ENCODE peak calls at places on chromosomes 13 and 19, in nine cellular contexts. One of them, this sample, is unnamed.

GRCh38 chr13:48221301-48222190 is 11.5 kb upstream of the ITM2B start:
- DNase-seq in activated CD4-positive, alpha-beta T cell treated with anti-CD3 and anti-CD28 coated beads for 24 hours: no peak
- DNase-seq in GM03348: no peak
- DNase-seq in naive B cell: no peak
- DNase-seq in ACHN: no peak
- DNase-seq in AG09309: no peak
- DNase-seq in uterus: no peak
- DNase-seq in C1 segment of cervical spinal cord: no peak
- DNase-seq in stimulated activated CD8-positive, alpha-beta memory T cell treated with anti-CD3 and anti-CD28 coated beads, Interleukin-7, amount 100 ng/mL, for 48 hours: no peak
- DNase-seq in this sample: peak; percentile 20

GRCh38 chr13:110323986-110324749 is 17.1 kb downstream of the COL4A2 start:
- DNase-seq in AG09309: no peak
- DNase-seq in C1 segment of cervical spinal cord: no peak
- DNase-seq in GM03348: no peak
- DNase-seq in stimulated activated CD8-positive, alpha-beta memory T cell treated with anti-CD3 and anti-CD28 coated beads, Interleukin-7, amount 100 ng/mL, for 48 hours: no peak
- DNase-seq in uterus: no peak
- DNase-seq in ACHN: no peak
- DNase-seq in naive B cell: no peak
- DNase-seq in activated CD4-positive, alpha-beta T cell treated with anti-CD3 and anti-CD28 coated beads for 24 hours: no peak
- DNase-seq in this sample: no peak

GRCh38 chr19:35757231-35757748 is 461 bp upstream of the HSPB6 start:
- DNase-seq in uterus: peak; percentile 97
- DNase-seq in ACHN: peak; percentile 63
- DNase-seq in C1 segment of cervical spinal cord: no peak
- DNase-seq in activated CD4-positive, alpha-beta T cell treated with anti-CD3 and anti-CD28 coated beads for 24 hours: no peak
- DNase-seq in stimulated activated CD8-positive, alpha-beta memory T cell treated with anti-CD3 and anti-CD28 coated beads, Interleukin-7, amount 100 ng/mL, for 48 hours: no peak
- DNase-seq in AG09309: peak; percentile 57
- DNase-seq in naive B cell: no peak
- DNase-seq in GM03348: peak; percentile 68
- DNase-seq in this sample: peak; percentile 91

GRCh38 chr19:42441047-42441440 is 1.7 kb downstream of the CXCL17 start:
- DNase-seq in ACHN: no peak
- DNase-seq in AG09309: no peak
- DNase-seq in activated CD4-positive, alpha-beta T cell treated with anti-CD3 and anti-CD28 coated beads for 24 hours: no peak
- DNase-seq in stimulated activated CD8-positive, alpha-beta memory T cell treated with anti-CD3 and anti-CD28 coated beads, Interleukin-7, amount 100 ng/mL, for 48 hours: no peak
- DNase-seq in naive B cell: no peak
- DNase-seq in GM03348: no peak
- DNase-seq in uterus: no peak
- DNase-seq in C1 segment of cervical spinal cord: no peak
- DNase-seq in this sample: no peak

GRCh38 chr19:2302319-2303208 is 5.4 kb downstream of the LINGO3 start:
- DNase-seq in naive B cell: peak; percentile 72
- DNase-seq in stimulated activated CD8-positive, alpha-beta memory T cell treated with anti-CD3 and anti-CD28 coated beads, Interleukin-7, amount 100 ng/mL, for 48 hours: no peak
- DNase-seq in C1 segment of cervical spinal cord: no peak
- DNase-seq in activated CD4-positive, alpha-beta T cell treated with anti-CD3 and anti-CD28 coated beads for 24 hours: no peak
- DNase-seq in GM03348: no peak
- DNase-seq in ACHN: no peak
- DNase-seq in uterus: no peak
- DNase-seq in AG09309: no peak
- DNase-seq in this sample: peak; percentile 53

GRCh38 chr19:35908010-35908441 is at the start of gene TYROBP:
- DNase-seq in uterus: no peak
- DNase-seq in GM03348: no peak
- DNase-seq in naive B cell: peak; percentile 6
- DNase-seq in ACHN: no peak
- DNase-seq in C1 segment of cervical spinal cord: no peak
- DNase-seq in AG09309: no peak
- DNase-seq in stimulated activated CD8-positive, alpha-beta memory T cell treated with anti-CD3 and anti-CD28 coated beads, Interleukin-7, amount 100 ng/mL, for 48 hours: no peak
- DNase-seq in activated CD4-positive, alpha-beta T cell treated with anti-CD3 and anti-CD28 coated beads for 24 hours: no peak
- DNase-seq in this sample: no peak

GRCh38 chr13:103388839-103389238 is 322.6 kb upstream of the SLC10A2 start:
- DNase-seq in stimulated activated CD8-positive, alpha-beta memory T cell treated with anti-CD3 and anti-CD28 coated beads, Interleukin-7, amount 100 ng/mL, for 48 hours: no peak
- DNase-seq in ACHN: no peak
- DNase-seq in uterus: no peak
- DNase-seq in activated CD4-positive, alpha-beta T cell treated with anti-CD3 and anti-CD28 coated beads for 24 hours: no peak
- DNase-seq in naive B cell: no peak
- DNase-seq in GM03348: no peak
- DNase-seq in C1 segment of cervical spinal cord: no peak
- DNase-seq in AG09309: no peak
- DNase-seq in this sample: no peak

GRCh38 chr19:49924004-49924880 is 4.8 kb upstream of the ATF5 start:
- DNase-seq in stimulated activated CD8-positive, alpha-beta memory T cell treated with anti-CD3 and anti-CD28 coated beads, Interleukin-7, amount 100 ng/mL, for 48 hours: no peak
- DNase-seq in ACHN: no peak
- DNase-seq in C1 segment of cervical spinal cord: no peak
- DNase-seq in naive B cell: no peak
- DNase-seq in uterus: no peak
- DNase-seq in AG09309: no peak
- DNase-seq in GM03348: peak; percentile 33
- DNase-seq in activated CD4-positive, alpha-beta T cell treated with anti-CD3 and anti-CD28 coated beads for 24 hours: no peak
- DNase-seq in this sample: peak; percentile 16

GRCh38 chr19:19303411-19303810 is 16.9 kb downstream of the SUGP1 start:
- DNase-seq in uterus: no peak
- DNase-seq in AG09309: no peak
- DNase-seq in activated CD4-positive, alpha-beta T cell treated with anti-CD3 and anti-CD28 coated beads for 24 hours: no peak
- DNase-seq in ACHN: no peak
- DNase-seq in C1 segment of cervical spinal cord: no peak
- DNase-seq in naive B cell: no peak
- DNase-seq in stimulated activated CD8-positive, alpha-beta memory T cell treated with anti-CD3 and anti-CD28 coated beads, Interleukin-7, amount 100 ng/mL, for 48 hours: no peak
- DNase-seq in GM03348: no peak
- DNase-seq in this sample: no peak

GRCh38 chr19:45752639-45753038 is 16.4 kb downstream of the SIX5 start:
- DNase-seq in stimulated activated CD8-positive, alpha-beta memory T cell treated with anti-CD3 and anti-CD28 coated beads, Interleukin-7, amount 100 ng/mL, for 48 hours: no peak
- DNase-seq in AG09309: no peak
- DNase-seq in GM03348: no peak
- DNase-seq in naive B cell: no peak
- DNase-seq in ACHN: no peak
- DNase-seq in C1 segment of cervical spinal cord: no peak
- DNase-seq in activated CD4-positive, alpha-beta T cell treated with anti-CD3 and anti-CD28 coated beads for 24 hours: no peak
- DNase-seq in uterus: no peak
- DNase-seq in this sample: no peak

GRCh38 chr19:27764186-27764804 is 1448.7 kb downstream of the UQCRFS1 start:
- DNase-seq in C1 segment of cervical spinal cord: no peak
- DNase-seq in GM03348: no peak
- DNase-seq in activated CD4-positive, alpha-beta T cell treated with anti-CD3 and anti-CD28 coated beads for 24 hours: no peak
- DNase-seq in naive B cell: no peak
- DNase-seq in AG09309: no peak
- DNase-seq in stimulated activated CD8-positive, alpha-beta memory T cell treated with anti-CD3 and anti-CD28 coated beads, Interleukin-7, amount 100 ng/mL, for 48 hours: no peak
- DNase-seq in ACHN: no peak
- DNase-seq in uterus: no peak
- DNase-seq in this sample: no peak

GRCh38 chr19:18093439-18094161 is 4.0 kb upstream of the MAST3 start:
- DNase-seq in naive B cell: no peak
- DNase-seq in C1 segment of cervical spinal cord: no peak
- DNase-seq in stimulated activated CD8-positive, alpha-beta memory T cell treated with anti-CD3 and anti-CD28 coated beads, Interleukin-7, amount 100 ng/mL, for 48 hours: no peak
- DNase-seq in GM03348: peak; percentile 54
- DNase-seq in AG09309: no peak
- DNase-seq in ACHN: peak; percentile 26
- DNase-seq in uterus: no peak
- DNase-seq in activated CD4-positive, alpha-beta T cell treated with anti-CD3 and anti-CD28 coated beads for 24 hours: no peak
- DNase-seq in this sample: no peak

GRCh38 chr19:19105365-19106060 is 32.8 kb downstream of the TMEM161A start:
- DNase-seq in ACHN: no peak
- DNase-seq in uterus: peak; percentile 84
- DNase-seq in naive B cell: no peak
- DNase-seq in C1 segment of cervical spinal cord: no peak
- DNase-seq in GM03348: peak; percentile 60
- DNase-seq in activated CD4-positive, alpha-beta T cell treated with anti-CD3 and anti-CD28 coated beads for 24 hours: no peak
- DNase-seq in stimulated activated CD8-positive, alpha-beta memory T cell treated with anti-CD3 and anti-CD28 coated beads, Interleukin-7, amount 100 ng/mL, for 48 hours: no peak
- DNase-seq in AG09309: no peak
- DNase-seq in this sample: no peak

GRCh38 chr13:113001251-113002140 is 32.5 kb downstream of the MCF2L start:
- DNase-seq in C1 segment of cervical spinal cord: peak; percentile 72
- DNase-seq in ACHN: no peak
- DNase-seq in GM03348: no peak
- DNase-seq in uterus: no peak
- DNase-seq in AG09309: no peak
- DNase-seq in activated CD4-positive, alpha-beta T cell treated with anti-CD3 and anti-CD28 coated beads for 24 hours: no peak
- DNase-seq in naive B cell: no peak
- DNase-seq in stimulated activated CD8-positive, alpha-beta memory T cell treated with anti-CD3 and anti-CD28 coated beads, Interleukin-7, amount 100 ng/mL, for 48 hours: no peak
- DNase-seq in this sample: no peak

GRCh38 chr19:2488942-2489731 is 13.2 kb downstream of the GADD45B start:
- DNase-seq in AG09309: no peak
- DNase-seq in naive B cell: peak; percentile 22
- DNase-seq in activated CD4-positive, alpha-beta T cell treated with anti-CD3 and anti-CD28 coated beads for 24 hours: no peak
- DNase-seq in ACHN: peak; percentile 72
- DNase-seq in stimulated activated CD8-positive, alpha-beta memory T cell treated with anti-CD3 and anti-CD28 coated beads, Interleukin-7, amount 100 ng/mL, for 48 hours: no peak
- DNase-seq in C1 segment of cervical spinal cord: no peak
- DNase-seq in GM03348: peak; percentile 78
- DNase-seq in uterus: peak; percentile 35
- DNase-seq in this sample: peak; percentile 51

GRCh38 chr13:50268500-50268899 is 253.3 kb downstream of the KCNRG start:
- DNase-seq in AG09309: no peak
- DNase-seq in uterus: no peak
- DNase-seq in GM03348: peak; percentile 24
- DNase-seq in stimulated activated CD8-positive, alpha-beta memory T cell treated with anti-CD3 and anti-CD28 coated beads, Interleukin-7, amount 100 ng/mL, for 48 hours: no peak
- DNase-seq in ACHN: no peak
- DNase-seq in naive B cell: no peak
- DNase-seq in C1 segment of cervical spinal cord: no peak
- DNase-seq in activated CD4-positive, alpha-beta T cell treated with anti-CD3 and anti-CD28 coated beads for 24 hours: no peak
- DNase-seq in this sample: no peak

GRCh38 chr13:33610471-33611015 is 207.4 kb upstream of the RFC3 start:
- DNase-seq in GM03348: no peak
- DNase-seq in uterus: no peak
- DNase-seq in AG09309: no peak
- DNase-seq in ACHN: no peak
- DNase-seq in activated CD4-positive, alpha-beta T cell treated with anti-CD3 and anti-CD28 coated beads for 24 hours: peak; percentile 27
- DNase-seq in stimulated activated CD8-positive, alpha-beta memory T cell treated with anti-CD3 and anti-CD28 coated beads, Interleukin-7, amount 100 ng/mL, for 48 hours: peak; percentile 50
- DNase-seq in C1 segment of cervical spinal cord: peak; percentile 69
- DNase-seq in naive B cell: no peak
- DNase-seq in this sample: peak; percentile 63

GRCh38 chr19:15195987-15196682 is 4.7 kb downstream of the NOTCH3 start:
- DNase-seq in naive B cell: no peak
- DNase-seq in AG09309: no peak
- DNase-seq in stimulated activated CD8-positive, alpha-beta memory T cell treated with anti-CD3 and anti-CD28 coated beads, Interleukin-7, amount 100 ng/mL, for 48 hours: no peak
- DNase-seq in ACHN: no peak
- DNase-seq in C1 segment of cervical spinal cord: no peak
- DNase-seq in GM03348: peak; percentile 27
- DNase-seq in activated CD4-positive, alpha-beta T cell treated with anti-CD3 and anti-CD28 coated beads for 24 hours: no peak
- DNase-seq in uterus: no peak
- DNase-seq in this sample: no peak

GRCh38 chr19:55481148-55482127 is 3.5 kb upstream of the NAT14 start:
- DNase-seq in AG09309: no peak
- DNase-seq in ACHN: no peak
- DNase-seq in activated CD4-positive, alpha-beta T cell treated with anti-CD3 and anti-CD28 coated beads for 24 hours: no peak
- DNase-seq in naive B cell: no peak
- DNase-seq in uterus: no peak
- DNase-seq in C1 segment of cervical spinal cord: no peak
- DNase-seq in GM03348: no peak
- DNase-seq in stimulated activated CD8-positive, alpha-beta memory T cell treated with anti-CD3 and anti-CD28 coated beads, Interleukin-7, amount 100 ng/mL, for 48 hours: no peak
- DNase-seq in this sample: no peak

GRCh38 chr19:29806098-29806866 is 5.5 kb upstream of the CCNE1 start:
- DNase-seq in GM03348: no peak
- DNase-seq in stimulated activated CD8-positive, alpha-beta memory T cell treated with anti-CD3 and anti-CD28 coated beads, Interleukin-7, amount 100 ng/mL, for 48 hours: no peak
- DNase-seq in ACHN: peak; percentile 56
- DNase-seq in activated CD4-positive, alpha-beta T cell treated with anti-CD3 and anti-CD28 coated beads for 24 hours: no peak
- DNase-seq in C1 segment of cervical spinal cord: no peak
- DNase-seq in naive B cell: no peak
- DNase-seq in AG09309: no peak
- DNase-seq in uterus: no peak
- DNase-seq in this sample: no peak

GRCh38 chr19:17052439-17052838 is 22.8 kb downstream of the HAUS8 start:
- DNase-seq in AG09309: peak; percentile 14
- DNase-seq in stimulated activated CD8-positive, alpha-beta memory T cell treated with anti-CD3 and anti-CD28 coated beads, Interleukin-7, amount 100 ng/mL, for 48 hours: no peak
- DNase-seq in uterus: peak; percentile 35
- DNase-seq in ACHN: peak; percentile 49
- DNase-seq in GM03348: peak; percentile 80
- DNase-seq in activated CD4-positive, alpha-beta T cell treated with anti-CD3 and anti-CD28 coated beads for 24 hours: no peak
- DNase-seq in naive B cell: no peak
- DNase-seq in C1 segment of cervical spinal cord: peak; percentile 9
- DNase-seq in this sample: no peak

GRCh38 chr19:43755256-43755801 is 567 bp upstream of the SMG9 start:
- DNase-seq in C1 segment of cervical spinal cord: peak; percentile 66
- DNase-seq in naive B cell: peak; percentile 65
- DNase-seq in uterus: peak; percentile 85
- DNase-seq in stimulated activated CD8-positive, alpha-beta memory T cell treated with anti-CD3 and anti-CD28 coated beads, Interleukin-7, amount 100 ng/mL, for 48 hours: peak; percentile 79
- DNase-seq in ACHN: peak; percentile 64
- DNase-seq in GM03348: peak; percentile 88
- DNase-seq in AG09309: no peak
- DNase-seq in activated CD4-positive, alpha-beta T cell treated with anti-CD3 and anti-CD28 coated beads for 24 hours: peak; percentile 62
- DNase-seq in this sample: peak; percentile 68

GRCh38 chr19:7870571-7871279 is 3.5 kb downstream of the PRR36 start:
- DNase-seq in ACHN: peak; percentile 73
- DNase-seq in naive B cell: peak; percentile 26
- DNase-seq in GM03348: no peak
- DNase-seq in uterus: peak; percentile 52
- DNase-seq in activated CD4-positive, alpha-beta T cell treated with anti-CD3 and anti-CD28 coated beads for 24 hours: no peak
- DNase-seq in C1 segment of cervical spinal cord: peak; percentile 25
- DNase-seq in stimulated activated CD8-positive, alpha-beta memory T cell treated with anti-CD3 and anti-CD28 coated beads, Interleukin-7, amount 100 ng/mL, for 48 hours: peak; percentile 67
- DNase-seq in AG09309: no peak
- DNase-seq in this sample: no peak

GRCh38 chr19:55464669-55465068 is at the start of gene C19orf85:
- DNase-seq in GM03348: no peak
- DNase-seq in C1 segment of cervical spinal cord: no peak
- DNase-seq in ACHN: no peak
- DNase-seq in AG09309: no peak
- DNase-seq in stimulated activated CD8-positive, alpha-beta memory T cell treated with anti-CD3 and anti-CD28 coated beads, Interleukin-7, amount 100 ng/mL, for 48 hours: no peak
- DNase-seq in uterus: no peak
- DNase-seq in activated CD4-positive, alpha-beta T cell treated with anti-CD3 and anti-CD28 coated beads for 24 hours: no peak
- DNase-seq in naive B cell: no peak
- DNase-seq in this sample: no peak

GRCh38 chr19:58056261-58056660 is 2.8 kb upstream of the ZNF135 start:
- DNase-seq in GM03348: no peak
- DNase-seq in activated CD4-positive, alpha-beta T cell treated with anti-CD3 and anti-CD28 coated beads for 24 hours: no peak
- DNase-seq in stimulated activated CD8-positive, alpha-beta memory T cell treated with anti-CD3 and anti-CD28 coated beads, Interleukin-7, amount 100 ng/mL, for 48 hours: no peak
- DNase-seq in AG09309: no peak
- DNase-seq in uterus: no peak
- DNase-seq in C1 segment of cervical spinal cord: no peak
- DNase-seq in naive B cell: no peak
- DNase-seq in ACHN: no peak
- DNase-seq in this sample: no peak

GRCh38 chr19:2428756-2429711 is 1.6 kb upstream of the TIMM13 start:
- DNase-seq in activated CD4-positive, alpha-beta T cell treated with anti-CD3 and anti-CD28 coated beads for 24 hours: no peak
- DNase-seq in naive B cell: no peak
- DNase-seq in ACHN: no peak
- DNase-seq in uterus: no peak
- DNase-seq in C1 segment of cervical spinal cord: no peak
- DNase-seq in GM03348: no peak
- DNase-seq in stimulated activated CD8-positive, alpha-beta memory T cell treated with anti-CD3 and anti-CD28 coated beads, Interleukin-7, amount 100 ng/mL, for 48 hours: no peak
- DNase-seq in AG09309: no peak
- DNase-seq in this sample: no peak

GRCh38 chr19:1063030-1063908 is 3.7 kb upstream of the ARHGAP45 start:
- DNase-seq in GM03348: no peak
- DNase-seq in activated CD4-positive, alpha-beta T cell treated with anti-CD3 and anti-CD28 coated beads for 24 hours: no peak
- DNase-seq in C1 segment of cervical spinal cord: no peak
- DNase-seq in AG09309: no peak
- DNase-seq in uterus: no peak
- DNase-seq in stimulated activated CD8-positive, alpha-beta memory T cell treated with anti-CD3 and anti-CD28 coated beads, Interleukin-7, amount 100 ng/mL, for 48 hours: peak; percentile 60
- DNase-seq in naive B cell: peak; percentile 30
- DNase-seq in ACHN: no peak
- DNase-seq in this sample: no peak

GRCh38 chr13:96982672-96983071 is 11.6 kb downstream of the OXGR1 start:
- DNase-seq in GM03348: no peak
- DNase-seq in naive B cell: no peak
- DNase-seq in C1 segment of cervical spinal cord: no peak
- DNase-seq in uterus: no peak
- DNase-seq in activated CD4-positive, alpha-beta T cell treated with anti-CD3 and anti-CD28 coated beads for 24 hours: no peak
- DNase-seq in AG09309: no peak
- DNase-seq in ACHN: no peak
- DNase-seq in stimulated activated CD8-positive, alpha-beta memory T cell treated with anti-CD3 and anti-CD28 coated beads, Interleukin-7, amount 100 ng/mL, for 48 hours: no peak
- DNase-seq in this sample: no peak

This sample was measured in gastrocnemius medialis.